ENCODE peak calls at places on chromosomes 13 and 19, in four cellular contexts. S, L, Y and X are unnamed samples.

GRCh38 chr13:111850458-111850857 is 216.5 kb upstream of the SOX1 start:
- DNase-seq in S (no peak), L (no peak), Y (no peak), X (no peak)

GRCh38 chr13:51091839-51092238 is 19.2 kb downstream of the C13orf42 start:
- DNase-seq in S (no peak), L (no peak), Y (no peak), X (no peak)

GRCh38 chr13:111005364-111005763 is 90.5 kb upstream of the ANKRD10 start:
- DNase-seq in S (peak; percentile 3), L (no peak), Y (no peak), X (no peak)

GRCh38 chr19:58409010-58409790 is 751 bp downstream of the ZNF584 start:
- DNase-seq in S (peak; percentile 49), L (peak; percentile 37), Y (no peak), X (peak; percentile 59)

GRCh38 chr19:44747739-44748425 is 626 bp upstream of the BCL3 start:
- DNase-seq in S (peak; percentile 86), L (peak; percentile 17), Y (peak; percentile 89), X (peak; percentile 70)

GRCh38 chr13:98643479-98643878 is 66.6 kb upstream of the STK24 start:
- DNase-seq in S (no peak), L (no peak), Y (no peak), X (no peak)

GRCh38 chr13:67231481-67231940 is 1.4 kb upstream of the PCDH9 start:
- DNase-seq in S (no peak), L (peak; percentile 43), Y (no peak), X (no peak)

GRCh38 chr13:81927347-81927746 is 1586.4 kb upstream of the SPRY2 start:
- DNase-seq in S (peak; percentile 17), L (peak; percentile 6), Y (no peak), X (peak; percentile 11)

GRCh38 chr19:14102102-14102696 is 11.6 kb upstream of the SAMD1 start:
- DNase-seq in S (no peak), L (no peak), Y (no peak), X (no peak)

GRCh38 chr13:27425918-27426630 is 1.7 kb downstream of the GTF3A start:
- DNase-seq in S (peak; percentile 87), L (peak; percentile 67), Y (peak; percentile 92), X (peak; percentile 64)

GRCh38 chr13:76696370-76696769 is 189.8 kb downstream of the KCTD12 start:
- DNase-seq in S (peak; percentile 42), L (no peak), Y (no peak), X (no peak)

GRCh38 chr19:47699360-47699917 is 13.8 kb upstream of the EHD2 start:
- DNase-seq in S (peak; percentile 57), L (peak; percentile 77), Y (no peak), X (peak; percentile 42)

GRCh38 chr13:95154441-95154886 is 146.8 kb downstream of the ABCC4 start:
- DNase-seq in S (no peak), L (no peak), Y (no peak), X (no peak)

GRCh38 chr19:29873801-29874575 is 62.2 kb downstream of the CCNE1 start:
- DNase-seq in S (no peak), L (no peak), Y (no peak), X (no peak)

GRCh38 chr19:35088514-35088913 is 27.1 kb upstream of the FXYD3 start:
- DNase-seq in S (peak; percentile 87), L (no peak), Y (no peak), X (no peak)

GRCh38 chr13:97194473-97194872 is 27.7 kb upstream of the MBNL2 start:
- DNase-seq in S (no peak), L (no peak), Y (no peak), X (no peak)

GRCh38 chr19:40309666-40310065 is 24.5 kb upstream of the AKT2 start:
- DNase-seq in S (no peak), L (no peak), Y (no peak), X (no peak)

GRCh38 chr13:73065665-73066350 is 7.0 kb downstream of the KLF5 start:
- DNase-seq in S (no peak), L (no peak), Y (no peak), X (no peak)

GRCh38 chr13:99971576-99972189 is at the start of gene ZIC5:
- DNase-seq in S (no peak), L (peak; percentile 95), Y (no peak), X (peak; percentile 98)

GRCh38 chr13:66831317-66831716 is 398.8 kb downstream of the PCDH9 start:
- DNase-seq in S (peak; percentile 1), L (no peak), Y (no peak), X (no peak)

GRCh38 chr19:11138659-11139526 is 16.7 kb downstream of the SPC24 start:
- DNase-seq in S (peak; percentile 93), L (peak; percentile 78), Y (peak; percentile 81), X (peak; percentile 85)
- H3K4me3 ChIP-seq in S (no peak overlapping the region), L (no peak overlapping the region), Y (no peak overlapping the region), X (no peak overlapping the region)

GRCh38 chr13:90919153-90919552 is 428.3 kb upstream of the MIR17HG start:
- DNase-seq in S (no peak), L (no peak), Y (no peak), X (peak; percentile 38)
- H3K9me3 ChIP-seq in S (no peaks in the 10 kb centered on the region), L (no peaks in the 10 kb centered on the region), Y (no peaks in the 10 kb centered on the region), X (no peaks in the 10 kb centered on the region)

GRCh38 chr19:1089891-1090290 is 5.3 kb downstream of the POLR2E start:
- DNase-seq in S (no peak), L (no peak), Y (no peak), X (no peak)

GRCh38 chr19:1089126-1089771 is 5.9 kb downstream of the POLR2E start:
- DNase-seq in S (no peak), L (no peak), Y (no peak), X (no peak)

GRCh38 chr19:1087813-1088418 is 7.3 kb downstream of the POLR2E start:
- DNase-seq in S (no peak), L (no peak), Y (peak; percentile 81), X (no peak)

GRCh38 chr19:1086618-1087017 is 8.6 kb downstream of the POLR2E start:
- DNase-seq in S (no peak), L (no peak), Y (no peak), X (no peak)

DNA sequence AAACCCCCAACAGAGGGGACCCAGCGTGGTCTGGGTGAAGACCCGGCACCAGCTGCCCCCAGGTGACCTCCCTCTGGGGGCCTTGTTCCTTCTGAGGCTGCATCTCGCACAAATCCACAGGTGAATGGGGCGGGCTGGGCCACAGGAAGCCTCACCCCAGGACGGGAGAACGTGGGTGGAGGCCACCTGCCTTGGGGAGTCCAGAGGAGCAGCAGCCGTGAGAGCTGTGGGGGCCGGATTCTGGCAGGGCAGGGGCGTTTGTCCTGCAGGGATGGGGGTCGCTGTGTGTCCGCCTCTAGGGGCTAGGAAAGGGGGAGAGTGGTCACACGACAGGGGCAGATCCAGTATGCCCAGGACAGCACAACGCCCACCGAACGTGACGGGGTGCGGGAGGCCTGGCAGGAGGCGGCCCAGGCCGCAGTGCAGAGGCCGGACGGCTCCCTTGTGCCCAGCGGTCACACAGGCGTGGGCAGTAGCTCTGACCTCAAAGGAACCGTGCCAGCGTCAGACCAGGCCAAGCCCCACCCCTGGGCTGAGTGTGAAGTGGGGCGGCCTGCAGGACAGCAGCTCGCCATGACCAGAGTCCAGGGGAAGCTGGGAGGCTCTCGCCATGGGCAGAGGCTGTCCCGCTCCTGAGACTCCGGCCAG is 6.6 kb downstream of the POLR2E start:
- DNase-seq in S (no peak), L (no peak), Y (no peak), X (no peak)
- H3K4me1 ChIP-seq in S (peaks cover 18% of the 10 kb centered on the region), L (no peaks in the 10 kb centered on the region), Y (peaks cover 13% of the 10 kb centered on the region), X (peaks cover 3% of the 10 kb centered on the region)

GRCh38 chr19:8036438-8037099 is 16.0 kb upstream of the CCL25 start:
- DNase-seq in S (no peak), L (no peak), Y (no peak), X (no peak)
- H3K4me3 ChIP-seq in S (no peak overlapping the region), L (no peak overlapping the region), Y (no peak overlapping the region), X (no peak overlapping the region)

DNA sequence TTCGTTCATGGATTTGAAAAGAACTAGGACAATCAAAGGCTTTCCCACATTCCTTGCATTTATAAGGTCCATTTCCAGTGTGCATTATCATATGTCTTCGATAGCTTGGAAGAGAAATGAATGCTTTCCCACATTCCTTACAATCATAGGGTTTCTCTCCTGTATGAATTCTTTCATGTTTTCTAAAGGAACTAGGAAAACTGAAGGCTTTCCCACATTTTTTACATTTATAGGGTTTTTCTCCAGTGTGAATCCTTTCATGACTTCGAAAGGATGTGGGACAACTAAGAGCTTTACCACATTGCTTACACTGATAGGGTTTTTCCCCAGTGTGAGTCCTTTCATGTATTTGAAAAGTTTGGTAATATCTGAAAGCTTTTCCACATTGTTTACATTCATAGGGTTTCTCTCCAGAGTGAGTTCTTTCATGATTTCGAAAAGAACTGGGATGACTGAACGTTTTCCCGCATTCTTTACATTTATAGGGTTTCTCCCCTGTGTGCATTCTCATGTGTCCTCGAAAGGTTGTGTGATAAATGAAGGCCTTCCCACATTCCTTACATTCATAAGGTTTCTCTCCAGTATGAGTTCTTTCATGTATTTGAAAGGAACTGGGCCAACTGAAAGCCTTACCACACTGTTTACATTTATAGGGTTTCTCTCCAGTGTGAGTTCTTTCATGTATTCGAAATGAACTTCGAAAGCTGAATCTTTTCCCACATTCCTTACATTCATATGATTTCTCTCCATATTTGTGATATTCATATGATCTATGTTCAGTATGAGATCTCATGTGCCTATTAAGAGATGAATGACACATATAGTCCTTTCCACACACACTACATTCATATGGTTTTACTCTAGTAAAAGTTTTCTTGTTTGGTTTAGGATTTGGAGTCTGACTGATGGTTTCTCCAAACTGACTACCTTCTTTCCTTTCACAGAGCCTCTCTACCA is 19.6 kb downstream of the ZNF709 start:
- DNase-seq in S (no peak), L (no peak), Y (no peak), X (no peak)
- H3K9me3 ChIP-seq in S (peaks cover 72% of the 10 kb centered on the region), L (peaks cover 45% of the 10 kb centered on the region), Y (peaks cover 89% of the 10 kb centered on the region), X (peaks cover 62% of the 10 kb centered on the region)